ENCODE peak calls at places on chromosomes 4 and X, in five cellular contexts. One of them, this sample, is unnamed.

GRCh38 chr4:68582339-68582717 is 6.2 kb upstream of the UGT2B17 start:
- DNase-seq in tibial nerve: no peak
- DNase-seq in cardiac muscle cell: no peak
- DNase-seq in fibroblast of pulmonary artery: no peak
- DNase-seq in endodermal cell: no peak
- DNase-seq in this sample: no peak

GRCh38 chr4:915595-915994 is 16.5 kb downstream of the GAK start:
- DNase-seq in tibial nerve: peak
- DNase-seq in cardiac muscle cell: peak
- DNase-seq in fibroblast of pulmonary artery: peak
- DNase-seq in endodermal cell: peak
- DNase-seq in this sample: no peak

GRCh38 chrX:18833071-18833731 is 125.8 kb downstream of the PPEF1 start:
- DNase-seq in tibial nerve: peak
- DNase-seq in cardiac muscle cell: peak
- DNase-seq in fibroblast of pulmonary artery: peak
- DNase-seq in endodermal cell: no peak
- DNase-seq in this sample: no peak

GRCh38 chr4:71026086-71026485 is 32.6 kb downstream of the DCK start:
- DNase-seq in tibial nerve: no peak
- DNase-seq in cardiac muscle cell: peak
- DNase-seq in fibroblast of pulmonary artery: peak
- DNase-seq in endodermal cell: no peak
- DNase-seq in this sample: peak

GRCh38 chrX:107293056-107293455 is 86.6 kb downstream of the DNAAF6 start:
- DNase-seq in tibial nerve: no peak
- DNase-seq in cardiac muscle cell: no peak
- DNase-seq in fibroblast of pulmonary artery: no peak
- DNase-seq in endodermal cell: no peak
- DNase-seq in this sample: no peak

GRCh38 chr4:54659213-54660144 is 1.7 kb downstream of the KIT start:
- DNase-seq in tibial nerve: no peak
- DNase-seq in cardiac muscle cell: peak
- DNase-seq in fibroblast of pulmonary artery: peak
- DNase-seq in endodermal cell: peak
- DNase-seq in this sample: no peak

GRCh38 chr4:138772366-138772765 is 243.2 kb upstream of the NOCT start:
- DNase-seq in tibial nerve: no peak
- DNase-seq in cardiac muscle cell: no peak
- DNase-seq in fibroblast of pulmonary artery: no peak
- DNase-seq in endodermal cell: no peak
- DNase-seq in this sample: no peak

GRCh38 chr4:47287735-47288134 is 175.8 kb downstream of the COMMD8 start:
- DNase-seq in tibial nerve: no peak
- DNase-seq in cardiac muscle cell: peak
- DNase-seq in fibroblast of pulmonary artery: peak
- DNase-seq in endodermal cell: no peak
- DNase-seq in this sample: no peak

GRCh38 chr4:156558365-156559025 is 413.1 kb downstream of the PDGFC start:
- DNase-seq in tibial nerve: no peak
- DNase-seq in cardiac muscle cell: no peak
- DNase-seq in fibroblast of pulmonary artery: no peak
- DNase-seq in endodermal cell: peak
- DNase-seq in this sample: no peak

GRCh38 chrX:97167333-97167732 is 283.6 kb downstream of the RPA4 start:
- DNase-seq in tibial nerve: no peak
- DNase-seq in cardiac muscle cell: no peak
- DNase-seq in fibroblast of pulmonary artery: no peak
- DNase-seq in endodermal cell: no peak
- DNase-seq in this sample: no peak

GRCh38 chr4:154560824-154561231 is 2.0 kb upstream of the FGB start:
- DNase-seq in tibial nerve: no peak
- DNase-seq in cardiac muscle cell: peak
- DNase-seq in fibroblast of pulmonary artery: peak
- DNase-seq in endodermal cell: no peak
- DNase-seq in this sample: no peak

GRCh38 chr4:167419468-167420133 is 185.3 kb upstream of the SPOCK3 start:
- DNase-seq in tibial nerve: no peak
- DNase-seq in cardiac muscle cell: no peak
- DNase-seq in fibroblast of pulmonary artery: no peak
- DNase-seq in endodermal cell: no peak
- DNase-seq in this sample: no peak

GRCh38 chr4:38150021-38150671 is 189.9 kb downstream of the PTTG2 start:
- DNase-seq in tibial nerve: no peak
- DNase-seq in cardiac muscle cell: peak
- DNase-seq in fibroblast of pulmonary artery: peak
- DNase-seq in endodermal cell: no peak
- DNase-seq in this sample: no peak

GRCh38 chr4:183657564-183657963 is 1.4 kb downstream of the RWDD4 start:
- DNase-seq in tibial nerve: no peak
- DNase-seq in cardiac muscle cell: no peak
- DNase-seq in fibroblast of pulmonary artery: no peak
- DNase-seq in endodermal cell: no peak
- DNase-seq in this sample: no peak

GRCh38 chr4:149371021-149371420 is 444.6 kb downstream of the IQCM start:
- DNase-seq in tibial nerve: no peak
- DNase-seq in cardiac muscle cell: peak
- DNase-seq in fibroblast of pulmonary artery: peak
- DNase-seq in endodermal cell: peak
- DNase-seq in this sample: peak

GRCh38 chr4:110348711-110349383 is 127.1 kb upstream of the ENPEP start:
- DNase-seq in tibial nerve: no peak
- DNase-seq in cardiac muscle cell: no peak
- DNase-seq in fibroblast of pulmonary artery: no peak
- DNase-seq in endodermal cell: no peak
- DNase-seq in this sample: no peak

GRCh38 chrX:53088136-53088974 is 5.6 kb upstream of the KANTR start:
- DNase-seq in tibial nerve: peak
- DNase-seq in cardiac muscle cell: peak
- DNase-seq in fibroblast of pulmonary artery: peak
- DNase-seq in endodermal cell: peak
- DNase-seq in this sample: peak

GRCh38 chr4:74479009-74479408 is 34.1 kb downstream of the AREG start:
- DNase-seq in tibial nerve: no peak
- DNase-seq in cardiac muscle cell: no peak
- DNase-seq in fibroblast of pulmonary artery: no peak
- DNase-seq in endodermal cell: no peak
- DNase-seq in this sample: peak

GRCh38 chr4:183355405-183355804 is 33.2 kb upstream of the CLDN24 start:
- DNase-seq in tibial nerve: no peak
- DNase-seq in cardiac muscle cell: peak
- DNase-seq in fibroblast of pulmonary artery: peak
- DNase-seq in endodermal cell: no peak
- DNase-seq in this sample: no peak

GRCh38 chr4:49217492-49217891 is 231.4 kb downstream of the CWH43 start:
- DNase-seq in tibial nerve: no peak
- DNase-seq in cardiac muscle cell: no peak
- DNase-seq in fibroblast of pulmonary artery: no peak
- DNase-seq in endodermal cell: no peak
- DNase-seq in this sample: no peak

GRCh38 chrX:137363559-137363958 is 202.4 kb upstream of the ZIC3 start:
- DNase-seq in tibial nerve: no peak
- DNase-seq in cardiac muscle cell: no peak
- DNase-seq in fibroblast of pulmonary artery: no peak
- DNase-seq in endodermal cell: no peak
- DNase-seq in this sample: no peak

GRCh38 chrX:114841051-114841450 is 176.4 kb downstream of the IL13RA2 start:
- DNase-seq in tibial nerve: no peak
- DNase-seq in cardiac muscle cell: no peak
- DNase-seq in fibroblast of pulmonary artery: no peak
- DNase-seq in endodermal cell: no peak
- DNase-seq in this sample: no peak

DNA sequence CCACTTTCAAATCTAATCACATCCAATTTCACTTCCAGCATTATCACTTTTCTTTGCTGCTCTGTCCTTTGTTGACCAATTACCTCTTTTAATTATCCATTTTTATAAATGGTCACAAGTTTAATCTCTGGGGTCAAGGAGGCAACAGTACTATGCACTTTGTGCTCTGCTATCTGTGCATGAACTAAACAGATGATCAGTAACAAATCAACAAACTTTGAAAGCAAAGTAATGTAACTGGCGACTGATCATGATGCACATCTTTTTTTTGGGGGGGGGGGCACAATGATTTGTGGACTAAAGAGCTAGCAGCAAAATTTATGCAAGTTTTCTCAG is 1.5 kb upstream of the SEC31A start:
- DNase-seq in tibial nerve: no peak
- DNase-seq in cardiac muscle cell: no peak
- DNase-seq in fibroblast of pulmonary artery: no peak
- DNase-seq in endodermal cell: no peak
- DNase-seq in this sample: no peak
- H3K4me3 ChIP-seq in tibial nerve: no peak
- H3K4me3 ChIP-seq in cardiac muscle cell: no peak
- H3K4me3 ChIP-seq in fibroblast of pulmonary artery: no peak
- H3K4me3 ChIP-seq in endodermal cell: peak
- H3K4me3 ChIP-seq in this sample: no peak

GRCh38 chrX:124229374-124229773 is 103.1 kb upstream of the TEX13D start:
- DNase-seq in tibial nerve: no peak
- DNase-seq in cardiac muscle cell: no peak
- DNase-seq in fibroblast of pulmonary artery: no peak
- DNase-seq in endodermal cell: peak
- DNase-seq in this sample: no peak

GRCh38 chrX:124234348-124234747 is 98.1 kb upstream of the TEX13D start:
- DNase-seq in tibial nerve: no peak
- DNase-seq in cardiac muscle cell: no peak
- DNase-seq in fibroblast of pulmonary artery: no peak
- DNase-seq in endodermal cell: no peak
- DNase-seq in this sample: no peak

GRCh38 chrX:124230573-124231300 is 101.7 kb upstream of the TEX13D start:
- DNase-seq in tibial nerve: no peak
- DNase-seq in cardiac muscle cell: no peak
- DNase-seq in fibroblast of pulmonary artery: no peak
- DNase-seq in endodermal cell: no peak
- DNase-seq in this sample: no peak

GRCh38 chrX:124231454-124231853 is 101.0 kb upstream of the TEX13D start:
- DNase-seq in tibial nerve: no peak
- DNase-seq in cardiac muscle cell: no peak
- DNase-seq in fibroblast of pulmonary artery: no peak
- DNase-seq in endodermal cell: no peak
- DNase-seq in this sample: no peak

DNA sequence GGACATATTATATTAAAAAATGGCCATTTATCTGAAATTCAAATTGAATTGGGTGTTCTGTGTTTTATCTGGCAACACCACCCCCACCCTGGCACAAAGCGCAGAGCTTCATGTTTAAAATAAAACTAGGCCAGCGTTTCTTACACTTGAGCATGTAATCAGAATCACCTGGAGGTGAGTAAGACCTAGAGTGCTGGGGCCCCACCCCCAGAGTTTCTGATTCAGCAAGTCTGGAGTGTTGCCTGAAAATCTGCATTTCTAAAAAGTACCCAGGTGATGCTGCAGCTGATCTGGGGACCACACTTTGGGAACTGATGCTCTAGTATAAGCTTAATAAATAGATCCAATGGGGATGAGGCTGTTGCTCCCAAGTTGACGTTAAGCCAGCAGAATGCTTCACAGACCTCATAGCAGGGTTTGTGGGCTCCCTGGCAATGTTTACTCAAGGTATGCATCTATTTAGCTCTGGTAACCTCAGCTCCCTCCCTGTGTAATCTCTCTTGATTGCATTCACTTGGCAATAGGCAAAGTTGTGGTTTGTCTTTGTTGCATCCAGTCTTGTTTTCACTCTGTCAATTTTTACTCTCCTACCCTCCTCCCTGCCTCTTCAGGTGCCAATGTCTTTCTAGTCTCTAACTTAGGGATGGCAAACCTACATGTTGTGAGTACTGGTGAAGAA is 99.8 kb upstream of the TEX13D start:
- DNase-seq in tibial nerve: no peak
- DNase-seq in cardiac muscle cell: no peak
- DNase-seq in fibroblast of pulmonary artery: no peak
- DNase-seq in endodermal cell: no peak
- DNase-seq in this sample: no peak
- TF ChIP-seq CTCF in tibial nerve: no peak
- TF ChIP-seq CTCF in cardiac muscle cell: no peak
- TF ChIP-seq CTCF in fibroblast of pulmonary artery: no peak
- TF ChIP-seq CTCF in endodermal cell: no peak
- TF ChIP-seq CTCF in this sample: no peak

DNA sequence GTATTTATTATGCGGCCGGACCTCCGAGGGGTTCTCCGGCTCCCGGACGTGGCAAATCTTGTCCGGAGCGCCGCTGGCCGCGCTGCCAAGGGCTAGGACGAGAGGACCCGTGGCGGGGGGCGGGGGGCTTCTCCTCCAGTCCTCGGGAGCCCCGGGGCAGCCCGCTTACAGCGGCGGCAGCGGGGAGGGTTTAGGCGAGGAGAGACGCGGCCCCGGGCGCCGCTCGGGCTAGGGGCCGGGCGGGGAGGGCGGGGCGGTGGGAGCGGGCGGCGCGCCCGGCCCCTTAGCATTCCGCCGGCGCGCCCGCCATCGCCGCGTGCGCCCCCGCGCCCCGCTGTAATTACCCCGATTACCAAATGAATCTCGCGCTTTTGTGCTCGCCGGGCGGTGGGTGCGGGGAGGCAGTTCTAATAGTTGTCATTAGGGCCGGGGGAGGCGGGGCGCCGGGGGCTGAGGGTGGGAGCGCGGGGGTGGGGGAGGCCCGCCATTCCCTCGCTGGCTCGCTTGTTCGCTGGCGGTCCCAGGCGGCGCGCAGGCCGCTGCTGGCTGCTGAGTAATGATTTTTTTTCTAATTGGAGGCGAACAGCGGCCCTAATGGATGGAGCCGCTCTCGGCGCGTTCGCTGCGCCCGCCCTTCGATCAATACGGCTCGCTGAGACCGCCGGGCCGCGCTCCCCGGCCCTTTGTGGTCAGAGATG is 276.6 kb downstream of the BCOR start:
- DNase-seq in tibial nerve: no peak
- DNase-seq in cardiac muscle cell: peak
- DNase-seq in fibroblast of pulmonary artery: no peak
- DNase-seq in endodermal cell: peak
- DNase-seq in this sample: no peak
- H3K4me3 ChIP-seq in tibial nerve: peak
- H3K4me3 ChIP-seq in cardiac muscle cell: peak
- H3K4me3 ChIP-seq in fibroblast of pulmonary artery: peak
- H3K4me3 ChIP-seq in endodermal cell: peak
- H3K4me3 ChIP-seq in this sample: no peak

DNA sequence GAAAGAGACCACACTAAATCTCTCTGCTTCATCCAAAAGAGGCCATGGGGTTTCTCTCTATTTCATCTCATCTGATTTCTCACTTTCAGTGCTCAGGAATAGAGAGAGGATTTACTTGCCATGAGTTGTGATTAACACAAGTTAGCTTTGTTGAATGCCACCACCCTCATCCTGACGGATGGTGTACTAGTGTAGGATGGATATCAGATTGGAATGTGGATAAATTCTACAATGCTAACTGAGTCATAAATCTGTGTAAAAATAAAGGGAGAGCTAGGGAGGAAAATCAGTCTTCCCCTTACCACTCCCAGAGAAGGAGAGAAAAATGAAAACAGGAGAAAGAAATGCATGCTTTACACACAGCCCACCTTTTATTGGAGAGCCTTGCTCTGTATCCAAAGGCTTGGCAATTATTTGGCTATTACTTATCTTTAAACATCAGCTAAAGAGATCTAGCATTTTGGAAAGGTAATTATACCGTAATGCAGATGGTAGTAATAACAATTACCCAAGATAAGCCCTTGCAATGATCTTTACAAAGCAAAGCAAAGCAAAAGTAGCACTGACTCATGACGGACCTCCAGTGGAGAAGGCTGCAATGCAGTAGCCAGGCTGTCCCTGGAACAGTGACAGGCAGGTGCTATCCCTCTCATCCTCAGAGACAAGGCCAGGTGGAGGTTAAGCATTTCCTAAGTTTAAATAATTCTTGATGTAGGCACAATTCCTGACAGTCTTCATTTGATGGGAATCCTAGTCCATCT is 306.3 kb upstream of the PPARGC1A start:
- DNase-seq in tibial nerve: no peak
- DNase-seq in cardiac muscle cell: no peak
- DNase-seq in fibroblast of pulmonary artery: no peak
- DNase-seq in endodermal cell: peak
- DNase-seq in this sample: no peak
- TF ChIP-seq CTCF in tibial nerve: no peak
- TF ChIP-seq CTCF in cardiac muscle cell: no peak
- TF ChIP-seq CTCF in fibroblast of pulmonary artery: no peak
- TF ChIP-seq CTCF in endodermal cell: peak
- TF ChIP-seq CTCF in this sample: peak

This sample was measured in LNCaP clone FGC.